ENCODE peak calls at places on chromosome 6, in five cellular contexts. V, A, O, T and Y are unnamed samples. For H3K4me1 and H3K27me3, the result is how much of the 10 kb centered on the place peaks cover.

GRCh38 chr6:72784581-72784980 is 162.7 kb downstream of the KCNQ5 start:
- DNase-seq in V (no peak), A (no peak), T (no peak), O (no peak), Y (peak)

GRCh38 chr6:14475306-14475705 is 357.7 kb downstream of the CD83 start:
- DNase-seq in V (no peak), A (no peak), O (no peak), T (no peak), Y (peak)

GRCh38 chr6:33113720-33114119 is 37.9 kb downstream of the HLA-DPB1 start:
- DNase-seq in O (no peak), T (no peak), V (no peak), A (no peak), Y (no peak)

GRCh38 chr6:168186438-168186837 is 107.4 kb upstream of the FRMD1 start:
- DNase-seq in T (no peak), O (no peak), A (no peak), V (no peak), Y (no peak)

GRCh38 chr6:130693944-130694343 is 133.3 kb upstream of the SMLR1 start:
- DNase-seq in O (no peak), T (no peak), V (no peak), A (no peak), Y (no peak)

GRCh38 chr6:52612336-52613096 is 35.7 kb upstream of the TRAM2 start:
- DNase-seq in V (no peak), O (no peak), T (no peak), A (no peak), Y (no peak)

GRCh38 chr6:127207591-127208120 is 59.0 kb upstream of the RNF146 start:
- DNase-seq in V (no peak), A (no peak), T (no peak), O (no peak), Y (peak)

GRCh38 chr6:34696189-34696738 is 303 bp downstream of the ILRUN start:
- DNase-seq in V (no peak), A (peak), T (peak), O (no peak), Y (peak)

GRCh38 chr6:153599901-153600300 is 439.1 kb upstream of the OPRM1 start:
- DNase-seq in A (no peak), T (no peak), O (no peak), V (no peak), Y (no peak)

GRCh38 chr6:21526974-21527373 is 66.6 kb upstream of the SOX4 start:
- DNase-seq in A (no peak), T (no peak), V (no peak), O (no peak), Y (no peak)

GRCh38 chr6:16539086-16539931 is 222.0 kb downstream of the ATXN1 start:
- DNase-seq in T (no peak), V (no peak), A (no peak), O (no peak), Y (peak)

GRCh38 chr6:64467656-64468055 is 832.1 kb downstream of the PHF3 start:
- DNase-seq in V (no peak), A (peak), T (peak), O (no peak), Y (no peak)

GRCh38 chr6:80610821-80611220 is 504.4 kb downstream of the BCKDHB start:
- DNase-seq in A (no peak), V (no peak), T (no peak), O (no peak), Y (peak)

GRCh38 chr6:44697333-44697732 is 309.8 kb downstream of the CDC5L start:
- DNase-seq in A (no peak), V (peak), T (no peak), O (no peak), Y (no peak)

GRCh38 chr6:3746696-3747095 is 4.8 kb downstream of the PXDC1 start:
- DNase-seq in A (no peak), V (no peak), O (no peak), T (no peak), Y (peak)
- H3K4me1 ChIP-seq in A (under half), V (under half), O (under half), T (under half), Y (half or more)

DNA sequence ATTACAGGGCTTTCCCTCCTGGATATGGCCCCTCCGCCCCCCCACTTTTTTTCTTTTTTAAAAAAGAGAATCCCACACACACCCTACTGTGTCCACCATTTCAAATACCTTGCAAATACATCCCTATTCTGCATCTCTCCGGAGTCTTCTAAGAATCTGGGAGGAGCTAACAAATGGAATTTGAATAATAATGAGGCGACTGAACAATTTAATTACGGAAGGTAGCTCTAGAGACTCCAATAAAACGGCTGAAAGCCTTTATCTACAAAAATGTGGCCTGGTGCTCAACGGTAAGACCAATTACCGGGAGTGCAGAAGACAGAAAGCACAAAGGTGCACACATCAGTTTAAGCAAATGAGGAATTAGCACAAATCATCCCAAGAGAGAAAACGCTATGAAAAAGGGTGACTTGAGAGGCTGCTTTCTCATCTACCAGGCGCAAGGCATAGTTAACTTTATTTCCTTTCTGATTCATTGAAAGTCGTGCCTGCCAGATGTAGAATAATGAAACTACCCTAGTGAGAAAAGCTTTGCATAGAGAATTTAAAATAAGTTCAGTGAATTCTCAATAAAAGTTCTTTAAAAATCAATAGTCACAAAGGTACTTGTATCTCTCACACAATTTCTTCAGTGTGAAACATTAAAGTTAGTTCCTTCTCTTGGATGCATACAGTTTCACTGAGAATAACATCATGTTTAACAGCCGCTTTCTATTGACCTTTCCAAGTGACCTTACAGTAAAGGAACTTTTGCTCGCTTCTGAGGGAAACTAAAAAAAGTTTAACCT is 1.6 kb downstream of the RRAGD start:
- DNase-seq in A (no peak), T (no peak), O (no peak), V (no peak), Y (peak)
- H3K27me3 ChIP-seq in A (under half), T (under half), O (under half), V (under half), Y (half or more)

GRCh38 chr6:37131960-37132253 is 38.0 kb upstream of the PIM1 start:
- DNase-seq in V (no peak), O (no peak), T (no peak), A (no peak), Y (no peak)
- H3K4me1 ChIP-seq in V (under half), O (under half), T (under half), A (under half), Y (half or more)

DNA sequence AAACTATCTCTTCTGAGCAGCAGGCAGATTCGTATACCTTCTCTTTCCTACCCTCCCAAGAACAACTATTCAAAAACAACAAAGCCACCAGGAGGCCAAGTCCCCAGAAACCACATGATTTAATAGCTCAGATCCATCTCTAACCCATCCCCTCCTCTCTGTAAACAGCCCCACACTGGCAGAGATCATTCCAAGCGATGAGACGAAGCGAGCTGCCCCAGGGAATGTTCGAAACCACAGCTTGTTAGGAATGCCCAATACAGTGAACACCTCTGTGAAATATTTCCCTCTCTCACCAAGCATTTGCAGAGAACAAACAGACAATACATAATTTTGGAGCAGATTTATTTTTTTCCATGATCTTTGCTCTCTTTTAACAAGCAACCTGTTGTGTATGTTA is 231.8 kb downstream of the SOD2 start:
- DNase-seq in A (no peak), O (no peak), V (no peak), T (no peak), Y (no peak)
- H3K27me3 ChIP-seq in A (under half), O (under half), V (under half), T (under half), Y (under half)

GRCh38 chr6:42451595-42452170 is at the start of gene TRERF1:
- DNase-seq in O (peak), A (peak), T (peak), V (peak), Y (peak)

GRCh38 chr6:42454428-42454791 is 2.7 kb upstream of the TRERF1 start:
- DNase-seq in V (no peak), A (peak), T (peak), O (no peak), Y (peak)

GRCh38 chr6:42452171-42453026 is 673 bp upstream of the TRERF1 start:
- DNase-seq in O (peak), V (peak), A (peak), T (peak), Y (peak)

GRCh38 chr6:42453649-42454427 is 2.1 kb upstream of the TRERF1 start:
- DNase-seq in V (no peak), A (peak), O (no peak), T (no peak), Y (peak)

DNA sequence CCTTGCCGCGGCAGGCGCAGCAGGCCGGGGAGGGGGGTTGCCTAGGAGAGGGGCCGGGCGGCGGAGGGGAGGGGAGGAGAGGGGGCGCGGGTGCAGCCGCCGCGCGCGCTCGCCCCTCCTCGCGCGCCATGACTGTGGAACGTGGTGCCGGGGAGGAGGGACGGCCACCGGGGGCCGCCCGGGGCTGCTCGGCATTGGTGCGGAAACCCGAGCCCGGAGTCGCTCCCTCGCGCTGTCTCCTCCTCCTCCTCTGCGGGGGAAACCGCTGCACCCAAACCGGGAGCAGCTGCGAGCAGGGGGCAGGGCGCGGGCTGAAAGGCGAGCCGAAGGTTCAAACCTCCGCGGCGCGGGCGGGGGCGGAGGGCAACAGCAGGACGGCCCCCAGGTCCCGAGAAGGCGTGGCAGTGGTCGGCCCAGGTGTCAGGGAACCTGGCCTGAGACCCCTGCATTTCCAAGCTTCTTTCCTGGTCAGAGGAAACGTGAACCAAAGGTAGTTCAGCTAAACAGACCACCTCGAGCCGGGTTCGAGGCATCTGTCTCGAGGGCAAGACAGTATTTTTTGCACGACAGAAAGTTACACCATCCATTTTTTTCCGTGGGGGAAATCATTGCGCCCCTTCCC is 1.4 kb upstream of the TRERF1 start:
- DNase-seq in O (peak), A (peak), T (peak), V (peak), Y (peak)
- H3K4me1 ChIP-seq in O (under half), A (under half), T (under half), V (under half), Y (under half)

GRCh38 chr6:135181333-135182119 is 418 bp downstream of the MYB start:
- DNase-seq in A (no peak), V (peak), T (peak), O (peak), Y (peak)
- H3K27me3 ChIP-seq in A (under half), V (under half), T (under half), O (under half), Y (under half)

GRCh38 chr6:111589366-111589765 is 16.3 kb downstream of the TRAF3IP2 start:
- DNase-seq in A (peak), V (no peak), T (no peak), O (no peak), Y (peak)

GRCh38 chr6:111588366-111588765 is 17.3 kb downstream of the TRAF3IP2 start:
- DNase-seq in T (no peak), O (no peak), A (no peak), V (no peak), Y (no peak)

GRCh38 chr6:111591370-111591900 is 14.2 kb downstream of the TRAF3IP2 start:
- DNase-seq in A (peak), O (no peak), T (peak), V (no peak), Y (peak)

GRCh38 chr6:111591901-111592461 is 13.7 kb downstream of the TRAF3IP2 start:
- DNase-seq in O (no peak), V (no peak), T (no peak), A (no peak), Y (no peak)

DNA sequence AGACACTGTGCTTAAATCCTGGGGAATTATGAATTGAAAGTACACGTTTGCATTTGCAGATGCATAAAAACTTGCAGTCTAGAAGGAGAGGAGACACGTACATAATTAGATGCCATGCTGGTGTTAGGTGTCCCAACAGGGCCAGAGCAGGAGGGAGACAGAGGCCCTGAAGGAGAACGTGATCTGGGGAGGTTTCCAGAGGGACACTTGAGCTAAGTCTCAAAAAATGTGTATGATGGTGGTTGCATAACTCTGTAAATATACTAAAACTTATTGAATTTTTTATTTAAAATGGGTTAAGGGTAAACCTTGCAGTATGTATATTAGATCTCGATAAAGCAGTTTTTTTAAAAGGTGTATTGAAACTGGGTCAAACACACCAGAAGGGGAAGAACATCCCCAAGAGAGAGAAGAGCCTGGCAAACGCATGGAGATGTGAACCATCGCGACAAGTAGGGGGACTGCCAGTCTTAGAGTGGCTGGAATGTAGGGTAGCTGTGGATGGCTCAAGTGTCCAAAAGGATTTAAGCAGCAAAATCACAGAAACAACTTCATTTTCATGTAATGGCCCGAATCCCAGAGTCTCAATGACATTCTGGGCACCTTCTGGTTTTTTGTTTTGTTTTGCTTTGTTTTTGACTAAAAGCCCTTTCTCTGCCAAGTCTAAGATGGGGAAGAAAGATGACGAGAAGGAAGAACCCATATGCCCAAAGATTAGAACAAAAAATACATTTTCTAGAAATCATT is 15.3 kb downstream of the TRAF3IP2 start:
- DNase-seq in T (no peak), V (no peak), A (no peak), O (no peak), Y (no peak)
- H3K4me1 ChIP-seq in T (under half), V (under half), A (under half), O (under half), Y (half or more)